ENCODE peak calls at places on chromosomes 13 and 19, in four cellular contexts. One of them, this sample, is unnamed.
A peak's percentile ranks its signal among the peaks of the same experiment; 100 is the strongest.

GRCh38 chr13:29260684-29261083 is 334.8 kb downstream of the SLC7A1 start:
- ATAC-seq in HCT116: no peak
- ATAC-seq in A549: no peak
- ATAC-seq in gastrocnemius medialis: no peak
- ATAC-seq in this sample: peak; percentile 69

GRCh38 chr13:113327766-113328391 is 30.8 kb downstream of the LAMP1 start:
- ATAC-seq in A549: peak; percentile 33
- ATAC-seq in HCT116: no peak
- ATAC-seq in gastrocnemius medialis: peak; percentile 85
- ATAC-seq in this sample: no peak

GRCh38 chr13:107133950-107134349 is 566.0 kb upstream of the ARGLU1 start:
- ATAC-seq in HCT116: no peak
- ATAC-seq in gastrocnemius medialis: no peak
- ATAC-seq in A549: no peak
- ATAC-seq in this sample: no peak

GRCh38 chr13:94454906-94455305 is 24.6 kb downstream of the DCT start:
- ATAC-seq in gastrocnemius medialis: no peak
- ATAC-seq in A549: no peak
- ATAC-seq in HCT116: no peak
- ATAC-seq in this sample: no peak

GRCh38 chr13:49235856-49236431 is 11.8 kb upstream of the CDADC1 start:
- ATAC-seq in HCT116: no peak
- ATAC-seq in gastrocnemius medialis: no peak
- ATAC-seq in A549: no peak
- ATAC-seq in this sample: no peak

GRCh38 chr13:86563308-86563707 is 764.1 kb upstream of the SLITRK6 start:
- ATAC-seq in HCT116: no peak
- ATAC-seq in A549: no peak
- ATAC-seq in gastrocnemius medialis: no peak
- ATAC-seq in this sample: no peak

GRCh38 chr19:18049390-18049789 is 37.3 kb downstream of the IL12RB1 start:
- ATAC-seq in HCT116: no peak
- ATAC-seq in A549: peak; percentile 27
- ATAC-seq in gastrocnemius medialis: peak; percentile 71
- ATAC-seq in this sample: peak; percentile 91

GRCh38 chr19:2561895-2562294 is 86.0 kb downstream of the GADD45B start:
- ATAC-seq in A549: no peak
- ATAC-seq in HCT116: no peak
- ATAC-seq in gastrocnemius medialis: no peak
- ATAC-seq in this sample: no peak

GRCh38 chr13:102508411-102508810 is 88.4 kb upstream of the TPP2 start:
- ATAC-seq in gastrocnemius medialis: no peak
- ATAC-seq in HCT116: no peak
- ATAC-seq in A549: no peak
- ATAC-seq in this sample: no peak

GRCh38 chr19:17803264-17803896 is 8.4 kb downstream of the B3GNT3 start:
- ATAC-seq in gastrocnemius medialis: no peak
- ATAC-seq in HCT116: no peak
- ATAC-seq in A549: no peak
- ATAC-seq in this sample: no peak

GRCh38 chr13:33351324-33351723 is 65.8 kb upstream of the STARD13 start:
- ATAC-seq in HCT116: peak; percentile 62
- ATAC-seq in A549: no peak
- ATAC-seq in gastrocnemius medialis: no peak
- ATAC-seq in this sample: no peak

GRCh38 chr19:13102666-13103584 is at the start of gene LYL1:
- ATAC-seq in A549: no peak
- ATAC-seq in HCT116: peak; percentile 54
- ATAC-seq in gastrocnemius medialis: peak; percentile 25
- ATAC-seq in this sample: peak; percentile 60
- TF ChIP-seq POLR2A in A549: no peak
- TF ChIP-seq POLR2A in HCT116: no peak
- TF ChIP-seq POLR2A in gastrocnemius medialis: no peak
- TF ChIP-seq POLR2A in this sample: no peak

GRCh38 chr19:19205416-19206410 is 2.5 kb upstream of the NR2C2AP start:
- ATAC-seq in HCT116: no peak
- ATAC-seq in gastrocnemius medialis: no peak
- ATAC-seq in A549: no peak
- ATAC-seq in this sample: no peak

GRCh38 chr19:19201697-19202630 is 1.2 kb downstream of the NR2C2AP start:
- ATAC-seq in A549: no peak
- ATAC-seq in HCT116: no peak
- ATAC-seq in gastrocnemius medialis: no peak
- ATAC-seq in this sample: no peak

GRCh38 chr19:19203012-19203856 is at the start of gene NR2C2AP:
- ATAC-seq in gastrocnemius medialis: peak; percentile 97
- ATAC-seq in A549: peak; percentile 80
- ATAC-seq in HCT116: peak; percentile 89
- ATAC-seq in this sample: peak; percentile 95

GRCh38 chr19:19202707-19203011 is 555 bp downstream of the NR2C2AP start:
- ATAC-seq in HCT116: peak; percentile 10
- ATAC-seq in A549: peak; percentile 5
- ATAC-seq in gastrocnemius medialis: peak; percentile 2
- ATAC-seq in this sample: no peak

GRCh38 chr19:19204181-19204580 is 967 bp upstream of the NR2C2AP start:
- ATAC-seq in HCT116: no peak
- ATAC-seq in A549: no peak
- ATAC-seq in gastrocnemius medialis: no peak
- ATAC-seq in this sample: no peak
- TF ChIP-seq POLR2A in HCT116: no peak
- TF ChIP-seq POLR2A in A549: no peak
- TF ChIP-seq POLR2A in gastrocnemius medialis: no peak
- TF ChIP-seq POLR2A in this sample: no peak

GRCh38 chr19:52010674-52011073 is 2.7 kb upstream of the ZNF615 start:
- ATAC-seq in gastrocnemius medialis: no peak
- ATAC-seq in HCT116: no peak
- ATAC-seq in A549: no peak
- ATAC-seq in this sample: no peak

GRCh38 chr19:52007436-52007804 is 591 bp downstream of the ZNF615 start:
- ATAC-seq in gastrocnemius medialis: no peak
- ATAC-seq in A549: peak; percentile 52
- ATAC-seq in HCT116: no peak
- ATAC-seq in this sample: peak; percentile 14

GRCh38 chr19:52007805-52008557 is at the start of gene ZNF615:
- ATAC-seq in HCT116: peak; percentile 91
- ATAC-seq in A549: peak; percentile 99
- ATAC-seq in gastrocnemius medialis: peak; percentile 94
- ATAC-seq in this sample: peak; percentile 94
- TF ChIP-seq POLR2A in HCT116: no peak
- TF ChIP-seq POLR2A in A549: peak; percentile 47
- TF ChIP-seq POLR2A in gastrocnemius medialis: peak; percentile 14
- TF ChIP-seq POLR2A in this sample: peak; percentile 46

DNA sequence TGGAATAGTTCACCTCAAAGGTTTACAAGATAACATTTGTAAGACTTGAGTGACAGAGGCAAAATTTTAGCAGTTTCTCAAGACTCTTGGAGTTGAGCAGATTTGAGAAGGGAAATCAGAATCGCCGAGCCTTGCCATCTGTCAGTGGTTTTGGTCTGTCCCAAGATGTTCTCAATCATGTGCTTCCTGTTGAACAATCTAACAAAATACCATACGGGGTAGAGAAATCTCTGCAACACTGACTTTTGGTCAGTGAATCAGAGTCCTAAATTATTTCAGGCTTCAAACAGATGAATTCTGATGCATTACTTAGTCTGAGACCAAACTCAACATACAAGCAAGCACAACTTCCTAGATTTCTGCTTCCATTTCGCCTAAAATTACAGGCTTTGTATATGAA is 3.8 kb downstream of the KCTD12 start:
- ATAC-seq in HCT116: no peak
- ATAC-seq in gastrocnemius medialis: no peak
- ATAC-seq in A549: no peak
- ATAC-seq in this sample: no peak
- TF ChIP-seq POLR2A in HCT116: no peak
- TF ChIP-seq POLR2A in gastrocnemius medialis: peak; percentile 19
- TF ChIP-seq POLR2A in A549: no peak
- TF ChIP-seq POLR2A in this sample: no peak

GRCh38 chr19:10116085-10116865 is 3.4 kb downstream of the EIF3G start:
- ATAC-seq in HCT116: no peak
- ATAC-seq in A549: peak; percentile 1
- ATAC-seq in gastrocnemius medialis: peak; percentile 79
- ATAC-seq in this sample: no peak
- TF ChIP-seq POLR2A in HCT116: no peak
- TF ChIP-seq POLR2A in A549: no peak
- TF ChIP-seq POLR2A in gastrocnemius medialis: no peak
- TF ChIP-seq POLR2A in this sample: no peak

GRCh38 chr19:7645159-7645558 is 8.2 kb downstream of the STXBP2 start:
- ATAC-seq in gastrocnemius medialis: no peak
- ATAC-seq in A549: peak; percentile 22
- ATAC-seq in HCT116: no peak
- ATAC-seq in this sample: no peak
- TF ChIP-seq POLR2A in gastrocnemius medialis: no peak
- TF ChIP-seq POLR2A in A549: no peak
- TF ChIP-seq POLR2A in HCT116: no peak
- TF ChIP-seq POLR2A in this sample: no peak